ENCODE peak calls at places on chromosome 10, in six cellular contexts. One of them, this sample, is unnamed.
A peak's percentile ranks its signal among the peaks of the same experiment; 100 is the strongest.

GRCh38 chr10:4331150-4331549 is 494.9 kb upstream of the AKR1E2 start:
- DNase-seq in M059J: peak; percentile 70
- DNase-seq in substantia nigra: no peak
- DNase-seq in stimulated activated CD8-positive, alpha-beta memory T cell treated with anti-CD3 and anti-CD28 coated beads, Interleukin-15, amount 100 ng/mL, for 24 hours: no peak
- DNase-seq in mesendoderm: peak; percentile 38
- DNase-seq in CD4-positive, alpha-beta T cell: no peak
- DNase-seq in this sample: no peak

GRCh38 chr10:119933179-119933578 is 40.6 kb downstream of the SEC23IP start:
- DNase-seq in M059J: peak; percentile 17
- DNase-seq in substantia nigra: no peak
- DNase-seq in stimulated activated CD8-positive, alpha-beta memory T cell treated with anti-CD3 and anti-CD28 coated beads, Interleukin-15, amount 100 ng/mL, for 24 hours: no peak
- DNase-seq in mesendoderm: peak; percentile 87
- DNase-seq in CD4-positive, alpha-beta T cell: no peak
- DNase-seq in this sample: peak; percentile 20

GRCh38 chr10:89589091-89589725 is 53.8 kb upstream of the SLC16A12 start:
- DNase-seq in M059J: no peak
- DNase-seq in substantia nigra: no peak
- DNase-seq in stimulated activated CD8-positive, alpha-beta memory T cell treated with anti-CD3 and anti-CD28 coated beads, Interleukin-15, amount 100 ng/mL, for 24 hours: no peak
- DNase-seq in mesendoderm: no peak
- DNase-seq in CD4-positive, alpha-beta T cell: no peak
- DNase-seq in this sample: no peak

GRCh38 chr10:70886921-70887665 is 1.3 kb downstream of the PCBD1 start:
- DNase-seq in M059J: no peak
- DNase-seq in substantia nigra: no peak
- DNase-seq in stimulated activated CD8-positive, alpha-beta memory T cell treated with anti-CD3 and anti-CD28 coated beads, Interleukin-15, amount 100 ng/mL, for 24 hours: no peak
- DNase-seq in mesendoderm: peak; percentile 30
- DNase-seq in CD4-positive, alpha-beta T cell: no peak
- DNase-seq in this sample: no peak

GRCh38 chr10:28367865-28368541 is 65.1 kb upstream of the MPP7 start:
- DNase-seq in M059J: no peak
- DNase-seq in substantia nigra: no peak
- DNase-seq in stimulated activated CD8-positive, alpha-beta memory T cell treated with anti-CD3 and anti-CD28 coated beads, Interleukin-15, amount 100 ng/mL, for 24 hours: no peak
- DNase-seq in mesendoderm: no peak
- DNase-seq in CD4-positive, alpha-beta T cell: peak; percentile 51
- DNase-seq in this sample: no peak

GRCh38 chr10:132396495-132397035 is 435 bp upstream of the PWWP2B start:
- DNase-seq in M059J: peak; percentile 37
- DNase-seq in substantia nigra: no peak
- DNase-seq in stimulated activated CD8-positive, alpha-beta memory T cell treated with anti-CD3 and anti-CD28 coated beads, Interleukin-15, amount 100 ng/mL, for 24 hours: no peak
- DNase-seq in mesendoderm: peak; percentile 66
- DNase-seq in CD4-positive, alpha-beta T cell: peak; percentile 46
- DNase-seq in this sample: no peak

GRCh38 chr10:110664483-110665420 is 20.6 kb downstream of the RBM20 start:
- DNase-seq in M059J: peak; percentile 91
- DNase-seq in substantia nigra: no peak
- DNase-seq in stimulated activated CD8-positive, alpha-beta memory T cell treated with anti-CD3 and anti-CD28 coated beads, Interleukin-15, amount 100 ng/mL, for 24 hours: no peak
- DNase-seq in mesendoderm: peak; percentile 76
- DNase-seq in CD4-positive, alpha-beta T cell: no peak
- DNase-seq in this sample: peak; percentile 91

GRCh38 chr10:110918633-110919348 is at the start of gene BBIP1:
- DNase-seq in M059J: peak; percentile 100
- DNase-seq in substantia nigra: peak; percentile 62
- DNase-seq in stimulated activated CD8-positive, alpha-beta memory T cell treated with anti-CD3 and anti-CD28 coated beads, Interleukin-15, amount 100 ng/mL, for 24 hours: peak; percentile 54
- DNase-seq in mesendoderm: peak; percentile 100
- DNase-seq in CD4-positive, alpha-beta T cell: no peak
- DNase-seq in this sample: peak; percentile 99

GRCh38 chr10:10193848-10194247 is 823.8 kb upstream of the CELF2 start:
- DNase-seq in M059J: no peak
- DNase-seq in substantia nigra: no peak
- DNase-seq in stimulated activated CD8-positive, alpha-beta memory T cell treated with anti-CD3 and anti-CD28 coated beads, Interleukin-15, amount 100 ng/mL, for 24 hours: no peak
- DNase-seq in mesendoderm: peak; percentile 48
- DNase-seq in CD4-positive, alpha-beta T cell: no peak
- DNase-seq in this sample: no peak

GRCh38 chr10:11547111-11547625 is 64.3 kb downstream of the USP6NL start:
- DNase-seq in M059J: peak; percentile 10
- DNase-seq in substantia nigra: no peak
- DNase-seq in stimulated activated CD8-positive, alpha-beta memory T cell treated with anti-CD3 and anti-CD28 coated beads, Interleukin-15, amount 100 ng/mL, for 24 hours: no peak
- DNase-seq in mesendoderm: no peak
- DNase-seq in CD4-positive, alpha-beta T cell: no peak
- DNase-seq in this sample: no peak

GRCh38 chr10:123607386-123607785 is 58.8 kb upstream of the GPR26 start:
- DNase-seq in M059J: no peak
- DNase-seq in substantia nigra: no peak
- DNase-seq in stimulated activated CD8-positive, alpha-beta memory T cell treated with anti-CD3 and anti-CD28 coated beads, Interleukin-15, amount 100 ng/mL, for 24 hours: no peak
- DNase-seq in mesendoderm: peak; percentile 88
- DNase-seq in CD4-positive, alpha-beta T cell: no peak
- DNase-seq in this sample: no peak

GRCh38 chr10:112404612-112405011 is 30.7 kb downstream of the ACSL5 start:
- DNase-seq in M059J: peak; percentile 55
- DNase-seq in substantia nigra: no peak
- DNase-seq in stimulated activated CD8-positive, alpha-beta memory T cell treated with anti-CD3 and anti-CD28 coated beads, Interleukin-15, amount 100 ng/mL, for 24 hours: no peak
- DNase-seq in mesendoderm: no peak
- DNase-seq in CD4-positive, alpha-beta T cell: no peak
- DNase-seq in this sample: no peak

GRCh38 chr10:5442056-5442989 is 30.0 kb downstream of the NET1 start:
- DNase-seq in M059J: peak; percentile 39
- DNase-seq in substantia nigra: no peak
- DNase-seq in stimulated activated CD8-positive, alpha-beta memory T cell treated with anti-CD3 and anti-CD28 coated beads, Interleukin-15, amount 100 ng/mL, for 24 hours: no peak
- DNase-seq in mesendoderm: peak; percentile 39
- DNase-seq in CD4-positive, alpha-beta T cell: no peak
- DNase-seq in this sample: no peak

GRCh38 chr10:34966440-34966839 is 123.7 kb downstream of the CUL2 start:
- DNase-seq in M059J: peak; percentile 29
- DNase-seq in substantia nigra: no peak
- DNase-seq in stimulated activated CD8-positive, alpha-beta memory T cell treated with anti-CD3 and anti-CD28 coated beads, Interleukin-15, amount 100 ng/mL, for 24 hours: no peak
- DNase-seq in mesendoderm: no peak
- DNase-seq in CD4-positive, alpha-beta T cell: no peak
- DNase-seq in this sample: no peak

GRCh38 chr10:82889703-82890102 is 1014.7 kb downstream of the NRG3 start:
- DNase-seq in M059J: peak; percentile 30
- DNase-seq in substantia nigra: no peak
- DNase-seq in stimulated activated CD8-positive, alpha-beta memory T cell treated with anti-CD3 and anti-CD28 coated beads, Interleukin-15, amount 100 ng/mL, for 24 hours: no peak
- DNase-seq in mesendoderm: peak; percentile 29
- DNase-seq in CD4-positive, alpha-beta T cell: no peak
- DNase-seq in this sample: no peak

GRCh38 chr10:110395350-110396283 is 90.9 kb upstream of the SMNDC1 start:
- DNase-seq in M059J: peak; percentile 99
- DNase-seq in substantia nigra: no peak
- DNase-seq in stimulated activated CD8-positive, alpha-beta memory T cell treated with anti-CD3 and anti-CD28 coated beads, Interleukin-15, amount 100 ng/mL, for 24 hours: no peak
- DNase-seq in mesendoderm: peak; percentile 59
- DNase-seq in CD4-positive, alpha-beta T cell: no peak
- DNase-seq in this sample: peak; percentile 84

GRCh38 chr10:22651276-22651980 is 63.0 kb downstream of the PIP4K2A start:
- DNase-seq in M059J: no peak
- DNase-seq in substantia nigra: no peak
- DNase-seq in stimulated activated CD8-positive, alpha-beta memory T cell treated with anti-CD3 and anti-CD28 coated beads, Interleukin-15, amount 100 ng/mL, for 24 hours: no peak
- DNase-seq in mesendoderm: no peak
- DNase-seq in CD4-positive, alpha-beta T cell: no peak
- DNase-seq in this sample: no peak

GRCh38 chr10:17516376-17516775 is 62.0 kb upstream of the ST8SIA6 start:
- DNase-seq in M059J: peak; percentile 38
- DNase-seq in substantia nigra: no peak
- DNase-seq in stimulated activated CD8-positive, alpha-beta memory T cell treated with anti-CD3 and anti-CD28 coated beads, Interleukin-15, amount 100 ng/mL, for 24 hours: no peak
- DNase-seq in mesendoderm: no peak
- DNase-seq in CD4-positive, alpha-beta T cell: no peak
- DNase-seq in this sample: no peak

GRCh38 chr10:23293145-23293724 is 51.4 kb downstream of the C10orf67 start:
- DNase-seq in M059J: peak; percentile 27
- DNase-seq in substantia nigra: no peak
- DNase-seq in stimulated activated CD8-positive, alpha-beta memory T cell treated with anti-CD3 and anti-CD28 coated beads, Interleukin-15, amount 100 ng/mL, for 24 hours: no peak
- DNase-seq in mesendoderm: peak; percentile 68
- DNase-seq in CD4-positive, alpha-beta T cell: no peak
- DNase-seq in this sample: peak; percentile 29

GRCh38 chr10:117184296-117184695 is 13.0 kb upstream of the KCNK18 start:
- DNase-seq in M059J: no peak
- DNase-seq in substantia nigra: no peak
- DNase-seq in stimulated activated CD8-positive, alpha-beta memory T cell treated with anti-CD3 and anti-CD28 coated beads, Interleukin-15, amount 100 ng/mL, for 24 hours: no peak
- DNase-seq in mesendoderm: no peak
- DNase-seq in CD4-positive, alpha-beta T cell: no peak
- DNase-seq in this sample: no peak

GRCh38 chr10:72740526-72740925 is 48.6 kb downstream of the MCU start:
- DNase-seq in M059J: peak; percentile 73
- DNase-seq in substantia nigra: no peak
- DNase-seq in stimulated activated CD8-positive, alpha-beta memory T cell treated with anti-CD3 and anti-CD28 coated beads, Interleukin-15, amount 100 ng/mL, for 24 hours: no peak
- DNase-seq in mesendoderm: peak; percentile 85
- DNase-seq in CD4-positive, alpha-beta T cell: no peak
- DNase-seq in this sample: peak; percentile 13

GRCh38 chr10:118692911-118693310 is 61.9 kb downstream of the CACUL1 start:
- DNase-seq in M059J: peak; percentile 74
- DNase-seq in substantia nigra: no peak
- DNase-seq in stimulated activated CD8-positive, alpha-beta memory T cell treated with anti-CD3 and anti-CD28 coated beads, Interleukin-15, amount 100 ng/mL, for 24 hours: no peak
- DNase-seq in mesendoderm: no peak
- DNase-seq in CD4-positive, alpha-beta T cell: no peak
- DNase-seq in this sample: no peak

GRCh38 chr10:93875032-93875358 is 18.8 kb upstream of the SLC35G1 start:
- DNase-seq in M059J: peak; percentile 60
- DNase-seq in substantia nigra: no peak
- DNase-seq in stimulated activated CD8-positive, alpha-beta memory T cell treated with anti-CD3 and anti-CD28 coated beads, Interleukin-15, amount 100 ng/mL, for 24 hours: no peak
- DNase-seq in mesendoderm: no peak
- DNase-seq in CD4-positive, alpha-beta T cell: no peak
- DNase-seq in this sample: no peak

GRCh38 chr10:82206831-82207230 is 331.8 kb downstream of the NRG3 start:
- DNase-seq in M059J: no peak
- DNase-seq in substantia nigra: no peak
- DNase-seq in stimulated activated CD8-positive, alpha-beta memory T cell treated with anti-CD3 and anti-CD28 coated beads, Interleukin-15, amount 100 ng/mL, for 24 hours: no peak
- DNase-seq in mesendoderm: no peak
- DNase-seq in CD4-positive, alpha-beta T cell: no peak
- DNase-seq in this sample: no peak

GRCh38 chr10:94251568-94251967 is 111.2 kb downstream of the NOC3L start:
- DNase-seq in M059J: no peak
- DNase-seq in substantia nigra: no peak
- DNase-seq in stimulated activated CD8-positive, alpha-beta memory T cell treated with anti-CD3 and anti-CD28 coated beads, Interleukin-15, amount 100 ng/mL, for 24 hours: no peak
- DNase-seq in mesendoderm: no peak
- DNase-seq in CD4-positive, alpha-beta T cell: no peak
- DNase-seq in this sample: no peak

GRCh38 chr10:99522511-99523250 is 10.1 kb upstream of the NKX2-3 start:
- DNase-seq in M059J: no peak
- DNase-seq in substantia nigra: no peak
- DNase-seq in stimulated activated CD8-positive, alpha-beta memory T cell treated with anti-CD3 and anti-CD28 coated beads, Interleukin-15, amount 100 ng/mL, for 24 hours: no peak
- DNase-seq in mesendoderm: peak; percentile 88
- DNase-seq in CD4-positive, alpha-beta T cell: no peak
- DNase-seq in this sample: no peak

GRCh38 chr10:58856508-58857240 is 319.8 kb upstream of the PHYHIPL start:
- DNase-seq in M059J: peak; percentile 96
- DNase-seq in substantia nigra: no peak
- DNase-seq in stimulated activated CD8-positive, alpha-beta memory T cell treated with anti-CD3 and anti-CD28 coated beads, Interleukin-15, amount 100 ng/mL, for 24 hours: no peak
- DNase-seq in mesendoderm: peak; percentile 91
- DNase-seq in CD4-positive, alpha-beta T cell: no peak
- DNase-seq in this sample: peak; percentile 89

GRCh38 chr10:58666024-58666423 is 153.4 kb downstream of the BICC1 start:
- DNase-seq in M059J: peak; percentile 55
- DNase-seq in substantia nigra: no peak
- DNase-seq in stimulated activated CD8-positive, alpha-beta memory T cell treated with anti-CD3 and anti-CD28 coated beads, Interleukin-15, amount 100 ng/mL, for 24 hours: no peak
- DNase-seq in mesendoderm: no peak
- DNase-seq in CD4-positive, alpha-beta T cell: no peak
- DNase-seq in this sample: peak; percentile 59

GRCh38 chr10:34773617-34774261 is 41.4 kb downstream of the PARD3 start:
- DNase-seq in M059J: no peak
- DNase-seq in substantia nigra: no peak
- DNase-seq in stimulated activated CD8-positive, alpha-beta memory T cell treated with anti-CD3 and anti-CD28 coated beads, Interleukin-15, amount 100 ng/mL, for 24 hours: no peak
- DNase-seq in mesendoderm: no peak
- DNase-seq in CD4-positive, alpha-beta T cell: no peak
- DNase-seq in this sample: no peak

GRCh38 chr10:52729259-52730104 is 43.1 kb downstream of the MBL2 start:
- DNase-seq in M059J: peak; percentile 32
- DNase-seq in substantia nigra: no peak
- DNase-seq in stimulated activated CD8-positive, alpha-beta memory T cell treated with anti-CD3 and anti-CD28 coated beads, Interleukin-15, amount 100 ng/mL, for 24 hours: no peak
- DNase-seq in mesendoderm: peak; percentile 22
- DNase-seq in CD4-positive, alpha-beta T cell: no peak
- DNase-seq in this sample: peak; percentile 35

GRCh38 chr10:63430999-63431356 is 34.8 kb downstream of the JMJD1C start:
- DNase-seq in M059J: no peak
- DNase-seq in substantia nigra: no peak
- DNase-seq in stimulated activated CD8-positive, alpha-beta memory T cell treated with anti-CD3 and anti-CD28 coated beads, Interleukin-15, amount 100 ng/mL, for 24 hours: no peak
- DNase-seq in mesendoderm: no peak
- DNase-seq in CD4-positive, alpha-beta T cell: no peak
- DNase-seq in this sample: no peak